ENCODE peak calls at places on chromosomes 6 and 20, in four cellular contexts. N is K562, F is HepG2, I is GM12878. U is an unnamed sample.

GRCh38 chr6:161101517-161101916 is 109.9 kb downstream of the MAP3K4 start:
- DNase-seq in N (no peak), F (no peak), I (no peak), U (no peak)

GRCh38 chr6:19417713-19418112 is 419.5 kb upstream of the ID4 start:
- DNase-seq in N (no peak), F (no peak), I (no peak), U (no peak)

GRCh38 chr6:40874495-40874894 is 164.5 kb downstream of the UNC5CL start:
- DNase-seq in N (no peak), F (no peak), I (no peak), U (peak)

GRCh38 chr20:6657111-6657510 is 110.4 kb upstream of the BMP2 start:
- DNase-seq in N (no peak), F (no peak), I (no peak), U (no peak)

GRCh38 chr6:62980724-62981123 is 230.5 kb upstream of the FKBP1C start:
- DNase-seq in N (no peak), F (no peak), I (no peak), U (no peak)

GRCh38 chr20:20259534-20259933 is 108.4 kb upstream of the INSM1 start:
- DNase-seq in N (no peak), F (no peak), I (no peak), U (no peak)

GRCh38 chr20:11882651-11883050 is 35.0 kb upstream of the BTBD3 start:
- DNase-seq in N (no peak), F (no peak), I (no peak), U (no peak)

GRCh38 chr20:45017859-45018258 is 51.5 kb downstream of the STK4 start:
- DNase-seq in N (no peak), F (no peak), I (no peak), U (no peak)

GRCh38 chr6:6923605-6924004 is 184.2 kb upstream of the RREB1 start:
- DNase-seq in N (no peak), F (no peak), I (no peak), U (no peak)

GRCh38 chr6:107114872-107115694 is at the start of gene BEND3:
- DNase-seq in N (peak), F (no peak), I (no peak), U (peak)

GRCh38 chr6:55450007-55450406 is 122.7 kb downstream of the GFRAL start:
- DNase-seq in N (no peak), F (no peak), I (no peak), U (no peak)

GRCh38 chr6:41073968-41074691 is 1.4 kb downstream of the NFYA start:
- DNase-seq in N (no peak), F (no peak), I (no peak), U (no peak)

GRCh38 chr6:23728707-23729106 is 397.3 kb upstream of the NRSN1 start:
- DNase-seq in N (no peak), F (no peak), I (no peak), U (no peak)

GRCh38 chr6:166757226-166758135 is 130.4 kb upstream of the RPS6KA2 start:
- DNase-seq in N (no peak), F (no peak), I (no peak), U (no peak)

DNA sequence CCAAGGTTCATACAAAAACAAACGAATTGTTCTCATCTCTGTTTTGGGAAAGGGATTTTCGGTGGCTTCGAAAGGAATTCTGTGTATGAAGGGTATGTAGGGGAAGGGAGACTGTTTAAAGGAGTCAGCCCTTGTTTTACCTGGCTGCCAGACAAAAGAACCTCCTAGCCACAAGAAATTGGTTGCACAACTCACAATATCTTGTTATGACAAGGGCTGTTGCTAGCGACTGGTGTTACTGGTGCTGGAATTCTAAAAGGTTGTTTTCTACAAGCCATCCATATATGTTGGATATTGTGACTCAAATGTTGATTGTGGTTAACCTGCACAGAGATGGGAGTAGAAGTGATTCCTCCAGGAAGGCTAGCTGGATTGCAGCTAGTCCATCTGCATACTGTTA is 34.6 kb upstream of the CITED2 start:
- DNase-seq in N (no peak), F (no peak), I (no peak), U (no peak)
- TF ChIP-seq FOXM1 in N (no peak), F (no peak), I (no peak), U (no peak)

DNA sequence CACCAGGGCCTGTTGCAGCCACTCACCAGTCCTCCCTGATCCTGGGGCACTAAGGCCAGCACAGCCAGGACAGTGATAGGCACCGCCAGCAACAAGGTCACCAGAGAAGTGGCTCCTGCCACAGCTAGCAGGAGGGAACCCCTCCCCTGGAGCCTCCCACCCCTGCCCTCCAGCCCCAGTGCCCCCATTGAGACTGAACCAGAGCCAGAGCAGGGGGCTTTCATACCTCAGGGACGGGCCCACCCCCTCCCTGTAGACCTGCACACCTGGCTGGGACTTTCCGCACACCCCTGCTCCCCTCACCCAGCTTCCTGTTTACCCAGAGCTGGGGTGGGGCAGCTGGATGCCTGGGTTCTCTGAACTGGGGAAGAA is at the start of gene LTB:
- DNase-seq in N (no peak), F (no peak), I (no peak), U (no peak)
- TF ChIP-seq TARDBP in N (no peak), F (no peak), I (no peak), U (no peak)

GRCh38 chr6:34115396-34116314 is 30.2 kb downstream of the GRM4 start:
- DNase-seq in N (peak), F (no peak), I (no peak), U (peak)
- TF ChIP-seq FOXM1 in N (no peak), F (no peak), I (no peak), U (no peak)

DNA sequence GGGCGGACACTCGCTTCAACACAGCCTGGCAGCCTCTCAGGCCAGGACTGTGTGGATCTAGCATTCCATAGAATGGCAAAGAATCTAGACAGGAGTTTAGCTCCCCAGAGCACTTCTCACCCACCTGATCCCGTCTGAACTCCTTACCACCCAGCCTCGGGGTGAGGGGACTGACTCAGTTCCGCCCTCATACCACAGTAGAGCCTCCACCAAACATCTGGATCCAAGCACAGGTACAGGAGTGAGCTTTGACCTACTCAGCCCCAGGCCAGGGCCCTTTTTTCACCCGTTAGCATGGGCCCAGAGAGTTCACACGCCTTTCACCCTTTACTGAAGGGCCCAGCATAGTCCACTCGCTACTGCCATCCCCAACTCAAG is 715 bp downstream of the PSMF1 start:
- DNase-seq in N (no peak), F (peak), I (no peak), U (no peak)
- TF ChIP-seq TARDBP in N (no peak), F (no peak), I (no peak), U (no peak)